ENCODE peak calls at places on chromosomes 1 and 21, in seven cellular contexts. X is Karpas-422, D is K562, S is fibroblast of lung, Y is endothelial cell of umbilical vein, I is SK-N-SH, C is DND-41. L is an unnamed sample. For H3K4me1 and H4K20me1, the result is how much of the 10 kb centered on the place peaks cover.

GRCh38 chr1:54866801-54867716 is 19.9 kb downstream of the DHCR24 start:
- DNase-seq in X (no peak), D (no peak), S (no peak), Y (no peak), I (no peak), C (no peak), L (no peak)

GRCh38 chr1:162213281-162213909 is 143.9 kb downstream of the NOS1AP start:
- DNase-seq in X (no peak), D (no peak), S (peak), Y (peak), I (no peak), C (no peak), L (peak)

GRCh38 chr1:170533331-170533730 is 1.4 kb downstream of the GORAB start:
- DNase-seq in X (no peak), D (peak), S (peak), Y (no peak), I (no peak), C (no peak), L (no peak)

GRCh38 chr1:205774277-205775014 is 836 bp downstream of the RAB29 start:
- DNase-seq in X (no peak), D (peak), S (peak), Y (peak), I (peak), C (peak), L (no peak)

GRCh38 chr1:31811605-31812004 is 4.2 kb downstream of the SPOCD1 start:
- DNase-seq in X (no peak), D (no peak), S (peak), Y (no peak), I (peak), C (no peak), L (no peak)

GRCh38 chr1:228366851-228367741 is 39.5 kb downstream of the TRIM11 start:
- DNase-seq in X (no peak), D (no peak), S (no peak), Y (no peak), I (no peak), C (no peak), L (no peak)

GRCh38 chr1:183273300-183273699 is 87.2 kb downstream of the LAMC2 start:
- DNase-seq in X (no peak), D (no peak), S (peak), Y (no peak), I (no peak), C (no peak), L (no peak)

GRCh38 chr21:42624095-42624830 is 29.2 kb upstream of the PDE9A start:
- DNase-seq in X (no peak), D (no peak), S (no peak), Y (no peak), I (no peak), C (no peak), L (no peak)

GRCh38 chr1:10825592-10825991 is 29.1 kb upstream of the CASZ1 start:
- DNase-seq in X (no peak), D (no peak), S (no peak), Y (no peak), I (no peak), C (no peak), L (no peak)

GRCh38 chr1:3747522-3747848 is 4.8 kb upstream of the CCDC27 start:
- DNase-seq in X (no peak), D (no peak), S (no peak), Y (no peak), I (no peak), C (no peak), L (no peak)

GRCh38 chr1:218658294-218658693 is 313.2 kb downstream of the TGFB2 start:
- DNase-seq in X (no peak), D (no peak), S (peak), Y (no peak), I (no peak), C (no peak), L (no peak)
- H3K4me2 ChIP-seq in X (no peak), D (no peak), S (no peak), Y (no peak), I (no peak), C (no peak), L (no peak)

GRCh38 chr1:225882699-225883615 is 777 bp upstream of the TMEM63A start:
- DNase-seq in X (peak), D (peak), S (peak), Y (peak), I (peak), C (no peak), L (no peak)

GRCh38 chr1:225880636-225881035 is 1.5 kb downstream of the TMEM63A start:
- DNase-seq in X (no peak), D (no peak), S (no peak), Y (no peak), I (no peak), C (no peak), L (no peak)

GRCh38 chr1:225880210-225880584 is 2.0 kb downstream of the TMEM63A start:
- DNase-seq in X (no peak), D (no peak), S (no peak), Y (no peak), I (peak), C (peak), L (no peak)

GRCh38 chr1:225882008-225882698 is at the start of gene TMEM63A:
- DNase-seq in X (peak), D (peak), S (peak), Y (peak), I (peak), C (peak), L (peak)

DNA sequence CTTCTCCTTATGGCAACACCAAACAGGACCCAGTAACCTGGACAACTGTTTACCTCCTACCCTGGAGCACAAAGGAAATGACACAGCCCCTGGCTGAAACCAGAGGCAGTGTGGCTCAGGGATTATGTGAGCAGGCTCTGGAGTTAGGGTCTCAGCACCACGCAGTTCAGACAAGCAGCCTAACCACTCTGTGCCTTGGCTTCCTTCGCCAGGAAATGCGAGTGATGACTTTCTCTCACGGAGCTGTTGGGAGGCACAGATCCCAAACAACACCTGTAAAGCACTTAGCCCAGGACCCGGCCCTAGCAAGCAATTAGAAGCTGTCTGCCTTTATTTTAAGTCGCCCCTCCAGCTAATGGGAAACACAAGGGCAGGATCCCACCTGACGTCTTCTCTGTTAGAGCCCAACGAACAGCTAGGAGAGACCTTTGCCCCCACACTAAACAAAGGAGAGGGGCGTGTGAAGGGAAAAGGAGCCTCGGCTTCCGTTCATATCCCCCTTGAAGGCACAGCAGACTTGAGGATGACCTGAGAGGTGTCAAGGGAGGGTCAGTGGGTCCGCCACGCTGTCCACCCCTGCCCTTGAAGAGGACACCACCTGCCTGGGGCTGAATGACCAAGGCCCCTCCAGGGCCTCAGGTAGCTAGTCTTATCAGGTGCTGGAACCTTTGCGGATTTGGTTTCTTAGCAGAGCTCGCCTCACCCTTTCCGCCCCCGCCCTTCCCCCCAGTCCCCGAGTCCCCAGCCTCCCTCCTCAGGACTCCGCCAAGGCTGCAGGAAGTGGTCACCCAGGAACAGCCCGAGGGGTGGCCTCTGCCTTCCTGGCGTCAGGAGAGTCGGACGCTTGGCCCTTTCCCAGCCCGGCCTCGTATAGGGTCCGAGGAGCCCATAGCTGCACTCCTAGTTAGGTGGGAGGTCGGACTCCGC is 836 bp downstream of the TMEM63A start:
- DNase-seq in X (no peak), D (peak), S (peak), Y (peak), I (peak), C (peak), L (peak)
- H3K4me1 ChIP-seq in X (under half), D (half or more), S (under half), Y (under half), I (under half), C (under half), L (half or more)

DNA sequence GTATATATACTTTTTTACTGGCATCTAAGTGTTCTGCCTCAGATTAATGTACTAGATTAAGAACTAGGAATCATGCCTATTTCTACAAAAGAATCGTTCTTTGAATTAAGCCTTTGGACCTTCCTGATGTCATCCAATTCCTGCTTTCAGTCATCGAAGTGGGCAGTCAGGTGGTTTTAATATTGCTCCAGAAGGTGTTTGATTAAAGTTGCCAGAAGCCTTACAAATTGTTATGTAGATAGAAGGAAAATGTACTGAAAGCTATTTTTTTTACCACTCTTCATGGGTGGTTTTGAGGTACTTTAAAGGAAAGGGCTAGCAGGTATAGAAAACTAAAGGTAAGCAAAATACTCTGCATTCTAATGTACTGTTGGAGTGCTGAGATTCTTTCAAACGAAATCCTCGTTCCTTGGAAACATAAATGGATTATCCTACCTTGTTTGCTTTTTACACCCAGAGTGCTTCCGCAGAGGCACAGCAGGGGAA is 716 bp downstream of the CTBS start:
- DNase-seq in X (no peak), D (no peak), S (peak), Y (no peak), I (no peak), C (no peak), L (no peak)
- H4K20me1 ChIP-seq in X (under half), D (under half), S (under half), Y (under half), I (under half), C (under half), L (under half)

GRCh38 chr1:203475012-203475981 is at the start of gene PRELP:
- DNase-seq in X (no peak), D (no peak), S (peak), Y (no peak), I (peak), C (no peak), L (no peak)
- H3K4me2 ChIP-seq in X (no peak), D (no peak), S (peak), Y (no peak), I (no peak), C (no peak), L (no peak)

GRCh38 chr1:201598973-201599372 is 60.0 kb downstream of the NAV1 start:
- DNase-seq in X (no peak), D (no peak), S (no peak), Y (no peak), I (no peak), C (no peak), L (no peak)

GRCh38 chr1:201597551-201598230 is 58.8 kb downstream of the NAV1 start:
- DNase-seq in X (no peak), D (no peak), S (no peak), Y (peak), I (no peak), C (no peak), L (peak)

GRCh38 chr1:201598396-201598795 is 59.5 kb downstream of the NAV1 start:
- DNase-seq in X (no peak), D (no peak), S (no peak), Y (no peak), I (no peak), C (no peak), L (no peak)

GRCh38 chr1:201602413-201603265 is 63.7 kb downstream of the NAV1 start:
- DNase-seq in X (no peak), D (peak), S (peak), Y (peak), I (no peak), C (no peak), L (no peak)

DNA sequence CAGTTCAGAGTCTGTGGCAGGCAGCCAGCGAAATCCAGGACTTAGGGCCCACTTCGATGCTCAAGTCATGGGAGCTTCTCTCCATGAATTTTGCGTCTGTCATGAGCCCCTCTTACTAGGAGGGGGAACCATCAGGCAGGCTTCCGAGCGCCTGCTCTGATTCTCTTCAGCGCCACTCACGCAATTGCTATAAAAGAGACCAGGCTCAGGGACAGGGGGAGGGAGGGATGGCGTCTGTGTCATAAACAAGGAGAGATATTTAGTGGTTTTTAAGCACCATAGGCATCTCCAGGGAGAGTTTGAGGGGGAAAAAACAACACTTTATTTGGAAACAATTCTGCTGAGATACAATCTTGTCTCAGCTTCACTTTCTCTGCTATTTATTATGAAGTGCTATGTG is 60.6 kb downstream of the NAV1 start:
- DNase-seq in X (no peak), D (no peak), S (no peak), Y (no peak), I (no peak), C (no peak), L (no peak)
- H3K4me1 ChIP-seq in X (under half), D (under half), S (under half), Y (under half), I (under half), C (under half), L (under half)

GRCh38 chr1:18948048-18948912 is 8.2 kb downstream of the IFFO2 start:
- DNase-seq in X (no peak), D (no peak), S (peak), Y (no peak), I (no peak), C (peak), L (no peak)

GRCh38 chr1:18948913-18949688 is 7.4 kb downstream of the IFFO2 start:
- DNase-seq in X (no peak), D (no peak), S (peak), Y (peak), I (no peak), C (no peak), L (no peak)

GRCh38 chr1:18950415-18951026 is 6.0 kb downstream of the IFFO2 start:
- DNase-seq in X (no peak), D (no peak), S (no peak), Y (no peak), I (no peak), C (no peak), L (no peak)

GRCh38 chr1:18951416-18951815 is 5.1 kb downstream of the IFFO2 start:
- DNase-seq in X (no peak), D (no peak), S (no peak), Y (no peak), I (no peak), C (no peak), L (no peak)

DNA sequence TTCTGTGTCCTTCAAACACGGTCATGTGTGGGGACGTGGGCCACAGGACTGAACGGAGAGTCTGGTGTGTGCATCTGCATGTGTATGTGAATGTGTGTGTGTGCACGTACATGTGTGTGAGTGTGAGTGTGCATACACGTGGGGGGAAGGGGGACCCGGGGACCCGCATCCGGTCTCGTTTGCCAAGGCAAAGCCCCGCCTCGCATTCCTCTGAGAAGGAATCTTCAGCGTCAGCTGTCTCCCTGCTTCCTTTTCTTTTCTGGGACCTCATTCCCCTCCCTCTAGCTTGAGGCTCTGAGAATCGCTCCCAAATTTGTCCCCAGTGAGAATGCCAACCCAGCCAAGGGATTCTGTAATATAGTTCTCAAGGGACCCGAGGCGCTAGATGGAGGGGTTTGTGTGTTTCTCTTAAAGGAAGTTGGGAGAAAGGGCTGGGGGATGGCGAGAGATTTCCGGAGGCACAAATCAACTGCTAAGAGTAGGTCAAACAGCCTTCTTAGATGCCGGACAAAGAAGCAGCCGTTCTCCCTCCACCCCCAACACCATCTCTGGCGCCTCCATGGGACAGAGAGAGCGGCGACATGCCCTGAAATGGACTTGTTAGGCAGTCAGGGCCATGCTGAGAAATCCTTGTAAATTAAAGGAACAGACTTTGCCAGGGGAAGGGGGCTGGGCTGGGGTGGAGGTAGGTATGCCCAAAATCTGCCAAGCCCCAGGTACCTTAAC is 6.6 kb downstream of the IFFO2 start:
- DNase-seq in X (no peak), D (peak), S (peak), Y (peak), I (no peak), C (no peak), L (no peak)
- H4K20me1 ChIP-seq in X (under half), D (under half), S (under half), Y (under half), I (under half), C (under half), L (under half)

GRCh38 chr21:15210235-15210678 is 145.5 kb upstream of the NRIP1 start:
- DNase-seq in X (no peak), D (peak), S (no peak), Y (no peak), I (no peak), C (no peak), L (peak)

GRCh38 chr21:15207231-15207630 is 142.4 kb upstream of the NRIP1 start:
- DNase-seq in X (no peak), D (no peak), S (no peak), Y (no peak), I (no peak), C (no peak), L (no peak)

GRCh38 chr21:15209224-15209623 is 144.4 kb upstream of the NRIP1 start:
- DNase-seq in X (no peak), D (no peak), S (no peak), Y (no peak), I (no peak), C (no peak), L (no peak)

GRCh38 chr21:15207635-15208370 is 143.0 kb upstream of the NRIP1 start:
- DNase-seq in X (no peak), D (no peak), S (no peak), Y (no peak), I (no peak), C (no peak), L (no peak)

DNA sequence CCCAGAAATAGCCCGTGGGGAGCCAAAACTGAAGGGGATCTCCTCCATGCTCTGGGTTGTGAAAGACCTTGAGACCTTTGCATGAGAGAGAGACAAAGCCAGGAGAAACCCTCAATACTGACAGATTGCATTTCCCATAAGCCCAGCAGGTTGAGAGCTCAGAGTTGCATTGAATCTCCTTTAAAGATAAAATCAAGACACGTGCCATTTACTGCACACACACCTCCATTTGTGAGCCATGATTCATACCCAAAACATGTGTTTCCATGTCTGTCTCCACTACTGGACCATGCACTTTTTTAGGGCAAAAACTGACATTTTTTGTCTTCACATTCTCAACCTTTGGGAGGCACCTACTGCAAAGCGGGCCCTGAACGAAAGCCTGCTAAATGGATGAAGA is 144.0 kb upstream of the NRIP1 start:
- DNase-seq in X (no peak), D (no peak), S (no peak), Y (no peak), I (no peak), C (no peak), L (no peak)
- H3K4me2 ChIP-seq in X (no peak), D (no peak), S (no peak), Y (no peak), I (no peak), C (no peak), L (peak)

GRCh38 chr1:1434131-1434811 is 1.2 kb upstream of the VWA1 start:
- DNase-seq in X (no peak), D (no peak), S (peak), Y (no peak), I (peak), C (no peak), L (no peak)
- H3K4me1 ChIP-seq in X (under half), D (half or more), S (under half), Y (under half), I (under half), C (under half), L (half or more)

GRCh38 chr21:43913928-43914327 is 48.9 kb downstream of the AGPAT3 start:
- DNase-seq in X (no peak), D (peak), S (peak), Y (no peak), I (no peak), C (peak), L (no peak)
- H4K20me1 ChIP-seq in X (under half), D (under half), S (under half), Y (under half), I (under half), C (half or more), L (under half)

L was measured in PC-9.